ENCODE peak calls at places on chromosomes 5 and 9, in five cellular contexts. One of them, this sample, is unnamed.

GRCh38 chr5:146440870-146441495 is 6.2 kb upstream of the TCERG1 start:
- DNase-seq in IMR-90: no peak
- DNase-seq in sciatic nerve: no peak
- DNase-seq in stimulated activated CD4-positive, alpha-beta T cell treated with anti-CD3 and anti-CD28 coated beads, Interleukin-4, amount 100 ng/mL, for 24 hours: no peak
- DNase-seq in upper lobe of left lung: no peak
- DNase-seq in this sample: no peak

GRCh38 chr5:147559725-147560124 is 49.9 kb upstream of the DPYSL3 start:
- DNase-seq in sciatic nerve: no peak
- DNase-seq in upper lobe of left lung: no peak
- DNase-seq in stimulated activated CD4-positive, alpha-beta T cell treated with anti-CD3 and anti-CD28 coated beads, Interleukin-4, amount 100 ng/mL, for 24 hours: no peak
- DNase-seq in IMR-90: no peak
- DNase-seq in this sample: no peak

GRCh38 chr5:1781107-1781506 is 18.5 kb downstream of the MRPL36 start:
- DNase-seq in sciatic nerve: no peak
- DNase-seq in stimulated activated CD4-positive, alpha-beta T cell treated with anti-CD3 and anti-CD28 coated beads, Interleukin-4, amount 100 ng/mL, for 24 hours: no peak
- DNase-seq in IMR-90: no peak
- DNase-seq in upper lobe of left lung: no peak
- DNase-seq in this sample: no peak

GRCh38 chr5:120564013-120564412 is 99.9 kb downstream of the PRR16 start:
- DNase-seq in sciatic nerve: no peak
- DNase-seq in upper lobe of left lung: no peak
- DNase-seq in stimulated activated CD4-positive, alpha-beta T cell treated with anti-CD3 and anti-CD28 coated beads, Interleukin-4, amount 100 ng/mL, for 24 hours: no peak
- DNase-seq in IMR-90: no peak
- DNase-seq in this sample: no peak

GRCh38 chr5:58484505-58484904 is 6.7 kb upstream of the GAPT start:
- DNase-seq in stimulated activated CD4-positive, alpha-beta T cell treated with anti-CD3 and anti-CD28 coated beads, Interleukin-4, amount 100 ng/mL, for 24 hours: no peak
- DNase-seq in IMR-90: no peak
- DNase-seq in upper lobe of left lung: no peak
- DNase-seq in sciatic nerve: no peak
- DNase-seq in this sample: no peak

GRCh38 chr9:112489876-112490661 is 3.4 kb downstream of the KIAA1958 start:
- DNase-seq in stimulated activated CD4-positive, alpha-beta T cell treated with anti-CD3 and anti-CD28 coated beads, Interleukin-4, amount 100 ng/mL, for 24 hours: no peak
- DNase-seq in IMR-90: no peak
- DNase-seq in upper lobe of left lung: no peak
- DNase-seq in sciatic nerve: no peak
- DNase-seq in this sample: no peak

GRCh38 chr5:10355071-10355889 is 1.8 kb downstream of the MARCHF6 start:
- DNase-seq in upper lobe of left lung: no peak
- DNase-seq in IMR-90: peak
- DNase-seq in stimulated activated CD4-positive, alpha-beta T cell treated with anti-CD3 and anti-CD28 coated beads, Interleukin-4, amount 100 ng/mL, for 24 hours: peak
- DNase-seq in sciatic nerve: no peak
- DNase-seq in this sample: peak

GRCh38 chr5:39057745-39058144 is 16.5 kb downstream of the RICTOR start:
- DNase-seq in upper lobe of left lung: no peak
- DNase-seq in stimulated activated CD4-positive, alpha-beta T cell treated with anti-CD3 and anti-CD28 coated beads, Interleukin-4, amount 100 ng/mL, for 24 hours: no peak
- DNase-seq in sciatic nerve: no peak
- DNase-seq in IMR-90: no peak
- DNase-seq in this sample: peak

GRCh38 chr9:113656771-113657670 is 193.5 kb downstream of the RGS3 start:
- DNase-seq in IMR-90: no peak
- DNase-seq in stimulated activated CD4-positive, alpha-beta T cell treated with anti-CD3 and anti-CD28 coated beads, Interleukin-4, amount 100 ng/mL, for 24 hours: no peak
- DNase-seq in sciatic nerve: peak
- DNase-seq in upper lobe of left lung: peak
- DNase-seq in this sample: peak

GRCh38 chr9:88256216-88256615 is 117.9 kb upstream of the SPATA31C2 start:
- DNase-seq in upper lobe of left lung: no peak
- DNase-seq in stimulated activated CD4-positive, alpha-beta T cell treated with anti-CD3 and anti-CD28 coated beads, Interleukin-4, amount 100 ng/mL, for 24 hours: no peak
- DNase-seq in sciatic nerve: no peak
- DNase-seq in IMR-90: no peak
- DNase-seq in this sample: no peak

GRCh38 chr5:542693-543311 is 18.6 kb upstream of the SLC9A3 start:
- DNase-seq in sciatic nerve: peak
- DNase-seq in IMR-90: no peak
- DNase-seq in upper lobe of left lung: no peak
- DNase-seq in stimulated activated CD4-positive, alpha-beta T cell treated with anti-CD3 and anti-CD28 coated beads, Interleukin-4, amount 100 ng/mL, for 24 hours: no peak
- DNase-seq in this sample: no peak

This sample was measured in lung microvascular endothelial cell.